ENCODE peak calls at places on chromosomes 11 and 22, in five cellular contexts. One of them, this sample, is unnamed.

GRCh38 chr22:30650508-30651116 is 15.0 kb downstream of the SLC35E4 start:
- DNase-seq in left cardiac atrium: peak; percentile 36
- DNase-seq in WTC11: no peak
- DNase-seq in PC-3: no peak
- DNase-seq in glutamatergic neuron: no peak
- DNase-seq in this sample: no peak

GRCh38 chr11:108538022-108538424 is 39.8 kb upstream of the POGLUT3 start:
- DNase-seq in left cardiac atrium: no peak
- DNase-seq in WTC11: no peak
- DNase-seq in PC-3: no peak
- DNase-seq in glutamatergic neuron: no peak
- DNase-seq in this sample: no peak

GRCh38 chr11:119666463-119667131 is 62.4 kb downstream of the NECTIN1 start:
- DNase-seq in WTC11: peak; percentile 88
- DNase-seq in left cardiac atrium: peak; percentile 78
- DNase-seq in glutamatergic neuron: peak; percentile 91
- DNase-seq in PC-3: peak; percentile 89
- DNase-seq in this sample: peak; percentile 87

GRCh38 chr11:133343951-133344350 is 188.3 kb downstream of the OPCML start:
- DNase-seq in left cardiac atrium: no peak
- DNase-seq in WTC11: no peak
- DNase-seq in glutamatergic neuron: no peak
- DNase-seq in PC-3: no peak
- DNase-seq in this sample: no peak

GRCh38 chr22:26482171-26482570 is 1.4 kb downstream of the HPS4 start:
- DNase-seq in PC-3: no peak
- DNase-seq in glutamatergic neuron: no peak
- DNase-seq in WTC11: no peak
- DNase-seq in left cardiac atrium: no peak
- DNase-seq in this sample: no peak

GRCh38 chr11:115054541-115055538 is 376.5 kb downstream of the NXPE2 start:
- DNase-seq in glutamatergic neuron: no peak
- DNase-seq in PC-3: no peak
- DNase-seq in WTC11: no peak
- DNase-seq in left cardiac atrium: peak; percentile 39
- DNase-seq in this sample: no peak

GRCh38 chr22:19882446-19883381 is 28.0 kb upstream of the GNB1L start:
- DNase-seq in WTC11: peak; percentile 8
- DNase-seq in glutamatergic neuron: peak; percentile 10
- DNase-seq in PC-3: no peak
- DNase-seq in left cardiac atrium: no peak
- DNase-seq in this sample: peak; percentile 49

GRCh38 chr22:22431271-22432220 is 77.0 kb downstream of the ZNF280B start:
- DNase-seq in glutamatergic neuron: peak; percentile 78
- DNase-seq in left cardiac atrium: peak; percentile 53
- DNase-seq in PC-3: peak; percentile 54
- DNase-seq in WTC11: peak; percentile 79
- DNase-seq in this sample: no peak

GRCh38 chr11:13051257-13051656 is 42.1 kb downstream of the RASSF10 start:
- DNase-seq in glutamatergic neuron: no peak
- DNase-seq in left cardiac atrium: no peak
- DNase-seq in WTC11: no peak
- DNase-seq in PC-3: peak; percentile 46
- DNase-seq in this sample: no peak

GRCh38 chr22:22748297-22748743 is 103.9 kb downstream of the GGTLC2 start:
- DNase-seq in PC-3: peak; percentile 64
- DNase-seq in glutamatergic neuron: peak; percentile 56
- DNase-seq in left cardiac atrium: no peak
- DNase-seq in WTC11: peak; percentile 51
- DNase-seq in this sample: no peak

GRCh38 chr11:5043385-5043784 is 2.9 kb upstream of the OR52J3 start:
- DNase-seq in left cardiac atrium: no peak
- DNase-seq in PC-3: no peak
- DNase-seq in glutamatergic neuron: no peak
- DNase-seq in WTC11: no peak
- DNase-seq in this sample: no peak

GRCh38 chr11:67584881-67585873 is 1.6 kb downstream of the GSTP1 start:
- DNase-seq in glutamatergic neuron: no peak
- DNase-seq in PC-3: no peak
- DNase-seq in left cardiac atrium: no peak
- DNase-seq in WTC11: no peak
- DNase-seq in this sample: no peak

GRCh38 chr11:68942090-68942620 is 38.5 kb downstream of the IGHMBP2 start:
- DNase-seq in glutamatergic neuron: no peak
- DNase-seq in left cardiac atrium: peak; percentile 16
- DNase-seq in WTC11: no peak
- DNase-seq in PC-3: no peak
- DNase-seq in this sample: no peak

GRCh38 chr11:83093634-83094033 is 21.9 kb upstream of the RAB30 start:
- DNase-seq in glutamatergic neuron: no peak
- DNase-seq in WTC11: no peak
- DNase-seq in left cardiac atrium: no peak
- DNase-seq in PC-3: no peak
- DNase-seq in this sample: no peak

GRCh38 chr11:69008774-69009440 is 4.1 kb downstream of the MRGPRF start:
- DNase-seq in PC-3: peak; percentile 95
- DNase-seq in WTC11: no peak
- DNase-seq in glutamatergic neuron: no peak
- DNase-seq in left cardiac atrium: peak; percentile 91
- DNase-seq in this sample: peak; percentile 78

GRCh38 chr11:69449320-69450063 is 32.0 kb upstream of the LINC01488 start:
- DNase-seq in left cardiac atrium: peak; percentile 90
- DNase-seq in WTC11: no peak
- DNase-seq in glutamatergic neuron: peak; percentile 84
- DNase-seq in PC-3: no peak
- DNase-seq in this sample: peak; percentile 79

GRCh38 chr11:72989727-72990126 is 152.4 kb downstream of the FCHSD2 start:
- DNase-seq in glutamatergic neuron: no peak
- DNase-seq in WTC11: no peak
- DNase-seq in PC-3: no peak
- DNase-seq in left cardiac atrium: no peak
- DNase-seq in this sample: no peak

GRCh38 chr11:63508009-63508408 is 2.1 kb downstream of the LGALS12 start:
- DNase-seq in WTC11: peak; percentile 68
- DNase-seq in PC-3: peak; percentile 51
- DNase-seq in glutamatergic neuron: peak; percentile 34
- DNase-seq in left cardiac atrium: no peak
- DNase-seq in this sample: no peak

GRCh38 chr11:47391077-47391583 is 12.8 kb upstream of the SPI1 start:
- DNase-seq in left cardiac atrium: no peak
- DNase-seq in glutamatergic neuron: no peak
- DNase-seq in PC-3: no peak
- DNase-seq in WTC11: no peak
- DNase-seq in this sample: peak; percentile 82

GRCh38 chr11:99080154-99080553 is 59.4 kb downstream of the CNTN5 start:
- DNase-seq in glutamatergic neuron: no peak
- DNase-seq in PC-3: no peak
- DNase-seq in WTC11: no peak
- DNase-seq in left cardiac atrium: no peak
- DNase-seq in this sample: no peak

This sample was measured in Right ventricle myocardium inferior.